ENCODE peak calls at places on chromosome 4, in four cellular contexts. X, P, M and I are unnamed samples.

GRCh38 chr4:124202106-124202505 is 510.4 kb downstream of the ANKRD50 start:
- DNase-seq in M (no peak), P (no peak), X (peak), I (no peak)

GRCh38 chr4:71270901-71271300 is 67.9 kb upstream of the SLC4A4 start:
- DNase-seq in P (no peak), X (no peak), M (no peak), I (no peak)

GRCh38 chr4:146739182-146739581 is 100.5 kb downstream of the POU4F2 start:
- DNase-seq in X (no peak), M (no peak), P (no peak), I (no peak)

GRCh38 chr4:123591875-123592274 is 195.3 kb downstream of the SPRY1 start:
- DNase-seq in M (no peak), X (no peak), P (no peak), I (no peak)

GRCh38 chr4:1561286-1561990 is 122.7 kb downstream of the FAM53A start:
- DNase-seq in M (no peak), X (no peak), P (no peak), I (no peak)

GRCh38 chr4:127249066-127249766 is 383.5 kb upstream of the INTU start:
- DNase-seq in M (no peak), X (no peak), P (peak), I (no peak)

GRCh38 chr4:147633643-147634042 is 16.4 kb downstream of the TMEM184C start:
- DNase-seq in P (no peak), X (no peak), M (no peak), I (no peak)

GRCh38 chr4:175776217-175776616 is 35.8 kb downstream of the GPM6A start:
- DNase-seq in X (no peak), M (no peak), P (no peak), I (no peak)

GRCh38 chr4:23169598-23170311 is 477.0 kb downstream of the GBA3 start:
- DNase-seq in M (no peak), X (no peak), P (no peak), I (no peak)

GRCh38 chr4:155777971-155778710 is 19.3 kb downstream of the GUCY1B1 start:
- DNase-seq in M (no peak), P (no peak), X (no peak), I (no peak)

GRCh38 chr4:81081156-81081555 is 50.6 kb downstream of the BMP3 start:
- DNase-seq in M (no peak), X (no peak), P (no peak), I (no peak)

GRCh38 chr4:127975121-127975770 is 10.0 kb downstream of the ABHD18 start:
- DNase-seq in P (peak), X (no peak), M (no peak), I (no peak)

GRCh38 chr4:126004936-126005335 is 690.2 kb downstream of the FAT4 start:
- DNase-seq in M (no peak), X (no peak), P (peak), I (no peak)

GRCh38 chr4:142271832-142272231 is 574.3 kb downstream of the INPP4B start:
- DNase-seq in X (no peak), P (no peak), M (no peak), I (no peak)

GRCh38 chr4:73916172-73916925 is 47.2 kb downstream of the CXCL1 start:
- DNase-seq in P (no peak), X (no peak), M (no peak), I (no peak)

GRCh38 chr4:181140037-181140603 is 1103.1 kb upstream of the TENM3 start:
- DNase-seq in P (no peak), M (no peak), X (no peak), I (no peak)

GRCh38 chr4:74838746-74839370 is 44.5 kb upstream of the BTC start:
- DNase-seq in X (no peak), P (peak), M (no peak), I (no peak)

GRCh38 chr4:179662522-179662921 is 2220.3 kb upstream of the AGA start:
- DNase-seq in P (no peak), X (no peak), M (no peak), I (no peak)

GRCh38 chr4:68451246-68452211 is 4.3 kb downstream of the TMPRSS11E start:
- DNase-seq in P (peak), X (no peak), M (no peak), I (peak)

GRCh38 chr4:6263541-6264540 is 5.8 kb upstream of the WFS1 start:
- DNase-seq in X (no peak), P (peak), M (no peak), I (no peak)

GRCh38 chr4:161404346-161405110 is 759.3 kb downstream of the FSTL5 start:
- DNase-seq in P (no peak), X (no peak), M (no peak), I (no peak)

GRCh38 chr4:38190717-38191178 is 230.6 kb downstream of the PTTG2 start:
- DNase-seq in X (peak), P (peak), M (no peak), I (no peak)

GRCh38 chr4:101018836-101019235 is 328.5 kb downstream of the PPP3CA start:
- DNase-seq in M (peak), X (no peak), P (no peak), I (peak)

GRCh38 chr4:7581477-7581876 is 146.7 kb upstream of the PSAPL1 start:
- DNase-seq in P (no peak), X (no peak), M (no peak), I (no peak)

GRCh38 chr4:165208741-165209388 is 1.5 kb downstream of the KLHL2 start:
- DNase-seq in X (no peak), M (no peak), P (peak), I (no peak)

GRCh38 chr4:6689506-6689960 is 4.1 kb upstream of the S100P start:
- DNase-seq in X (no peak), M (no peak), P (no peak), I (no peak)

GRCh38 chr4:186651624-186652023 is 72.0 kb downstream of the FAT1 start:
- DNase-seq in P (no peak), X (peak), M (no peak), I (no peak)

GRCh38 chr4:37441231-37442061 is 196.9 kb downstream of the NWD2 start:
- DNase-seq in X (no peak), P (peak), M (no peak), I (no peak)

GRCh38 chr4:175309041-175309440 is 390.9 kb downstream of the ADAM29 start:
- DNase-seq in X (no peak), M (no peak), P (no peak), I (no peak)

GRCh38 chr4:37827030-37827705 is 682 bp downstream of the PGM2 start:
- DNase-seq in M (peak), X (peak), P (peak), I (no peak)

GRCh38 chr4:84857296-84857695 is 109.2 kb downstream of the WDFY3 start:
- DNase-seq in M (no peak), P (no peak), X (no peak), I (no peak)

GRCh38 chr4:143700420-143701352 is at the start of gene FREM3:
- DNase-seq in P (peak), X (no peak), M (no peak), I (no peak)

GRCh38 chr4:168594121-168594520 is 97.3 kb downstream of the PALLD start:
- DNase-seq in M (no peak), P (no peak), X (no peak), I (no peak)

GRCh38 chr4:122759639-122760310 is 27.3 kb downstream of the BBS12 start:
- DNase-seq in M (no peak), X (no peak), P (no peak), I (no peak)

GRCh38 chr4:100679926-100680325 is 162.1 kb upstream of the EMCN start:
- DNase-seq in X (no peak), P (no peak), M (no peak), I (no peak)

GRCh38 chr4:10123227-10124101 is 6.9 kb upstream of the WDR1 start:
- DNase-seq in M (no peak), P (no peak), X (no peak), I (no peak)

GRCh38 chr4:1080961-1081688 is 32.2 kb downstream of the RNF212 start:
- DNase-seq in X (no peak), P (peak), M (no peak), I (no peak)

GRCh38 chr4:76435689-76436176 is 704 bp downstream of the SHROOM3 start:
- DNase-seq in P (no peak), M (no peak), X (no peak), I (no peak)
- TF ChIP-seq CTCF in P (no peak), M (no peak), X (no peak), I (no peak)

GRCh38 chr4:102344520-102344954 is 745 bp downstream of the SLC39A8 start:
- DNase-seq in P (peak), M (peak), X (peak), I (no peak)
- H3K4me3 ChIP-seq in P (peak), M (peak), X (peak), I (peak)

GRCh38 chr4:153233761-153234371 is 29.6 kb downstream of the TRIM2 start:
- DNase-seq in P (peak), M (no peak), X (no peak), I (no peak)
- TF ChIP-seq CTCF in P (no peak), M (no peak), X (no peak), I (no peak)

GRCh38 chr4:83417566-83417965 is 38.1 kb downstream of the HELQ start:
- DNase-seq in P (no peak), X (no peak), M (no peak), I (no peak)
- H3K4me3 ChIP-seq in P (no peak), X (no peak), M (no peak), I (no peak)

DNA sequence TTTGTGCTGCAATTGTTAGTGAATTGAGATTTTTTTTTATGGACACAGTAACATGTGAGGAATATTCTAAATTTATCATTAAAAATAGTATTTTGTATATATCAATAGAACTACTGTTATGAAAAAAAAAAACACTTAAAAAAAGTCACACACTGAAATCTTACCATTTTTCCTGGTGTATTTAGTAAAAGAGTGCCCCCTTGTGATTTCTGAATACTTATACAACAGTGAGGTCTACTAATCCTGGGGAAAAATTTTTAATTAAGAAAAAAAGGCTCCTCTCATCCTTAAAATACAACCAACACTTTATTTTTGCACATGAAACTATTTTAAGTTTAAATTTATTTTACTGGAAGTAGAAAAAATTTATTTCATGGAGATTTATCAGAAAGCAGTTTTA is 56.4 kb upstream of the SPOCK3 start:
- DNase-seq in P (peak), M (no peak), X (no peak), I (no peak)
- TF ChIP-seq CTCF in P (peak), M (no peak), X (no peak), I (no peak)

DNA sequence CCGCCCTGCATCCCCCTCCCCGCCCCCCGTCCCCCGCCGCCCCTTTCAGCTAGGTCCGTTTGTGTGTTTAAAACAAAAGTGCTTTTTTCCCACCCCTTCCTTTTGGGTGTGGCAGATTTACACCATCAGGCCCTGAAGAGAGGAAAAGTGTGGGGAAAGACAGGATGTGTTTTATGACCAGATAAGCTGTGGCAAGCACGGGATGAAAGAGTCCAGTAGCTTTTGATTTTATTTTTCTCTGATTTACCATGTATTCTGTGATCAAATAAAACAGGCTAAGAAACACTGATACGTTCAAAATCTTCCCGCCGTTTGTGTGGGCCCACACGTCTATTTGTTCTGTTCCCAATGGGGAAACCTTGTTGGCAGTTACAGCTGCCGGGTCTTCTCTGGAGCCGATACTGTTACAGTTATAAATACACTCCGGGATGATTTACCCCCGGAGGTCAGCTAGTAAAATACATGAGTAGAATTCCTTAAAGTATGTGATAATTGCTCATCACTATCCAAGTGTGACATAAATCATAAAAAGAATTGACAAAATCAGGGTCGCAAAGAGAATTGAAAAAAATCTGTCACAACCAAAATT is 10.8 kb downstream of the LRP2BP start:
- DNase-seq in X (no peak), P (no peak), M (no peak), I (no peak)
- H3K4me3 ChIP-seq in X (no peak), P (no peak), M (no peak), I (no peak)